ENCODE peak calls at places on chromosomes 1 and 21, in six cellular contexts. B, Y, R, U, F and K are unnamed samples. For H3K9me3 and H3K4me1, the result is how much of the 10 kb centered on the place peaks cover.

GRCh38 chr1:162035241-162035640 is 11.6 kb upstream of the OLFML2B start:
- DNase-seq in B (no peak), Y (no peak), R (no peak), U (no peak), F (no peak), K (no peak)

GRCh38 chr1:27038020-27038419 is 25.4 kb upstream of the TENT5B start:
- DNase-seq in B (no peak), Y (no peak), R (no peak), U (no peak), F (no peak), K (no peak)

GRCh38 chr1:213759359-213760181 is 228.2 kb upstream of the PROX1 start:
- DNase-seq in B (no peak), Y (no peak), R (no peak), U (peak), F (no peak), K (no peak)

GRCh38 chr1:10475510-10475909 is 760 bp downstream of the PEX14 start:
- DNase-seq in B (no peak), Y (no peak), R (no peak), U (peak), F (no peak), K (no peak)

GRCh38 chr1:55589656-55590297 is 374.6 kb upstream of the USP24 start:
- DNase-seq in B (no peak), Y (no peak), R (no peak), U (no peak), F (no peak), K (no peak)

GRCh38 chr1:12473596-12474329 is 144.2 kb downstream of the DHRS3 start:
- DNase-seq in B (no peak), Y (no peak), R (no peak), U (no peak), F (no peak), K (peak)

GRCh38 chr1:154420172-154420571 is 15.0 kb downstream of the IL6R start:
- DNase-seq in B (peak), Y (peak), R (peak), U (peak), F (peak), K (peak)

GRCh38 chr1:174308604-174309003 is 139.2 kb upstream of the GPR52 start:
- DNase-seq in B (no peak), Y (no peak), R (no peak), U (no peak), F (no peak), K (no peak)

GRCh38 chr1:209580577-209580976 is 2.9 kb upstream of the CAMK1G start:
- DNase-seq in B (no peak), Y (no peak), R (no peak), U (no peak), F (no peak), K (no peak)

GRCh38 chr1:107048255-107048654 is 8.2 kb upstream of the PRMT6 start:
- DNase-seq in B (no peak), Y (no peak), R (no peak), U (no peak), F (no peak), K (no peak)

GRCh38 chr21:32572574-32573420 is 12.5 kb downstream of the TCP10L start:
- DNase-seq in B (no peak), Y (no peak), R (no peak), U (peak), F (no peak), K (peak)

GRCh38 chr1:161721738-161722343 is 497 bp downstream of the FCRLB start:
- DNase-seq in B (no peak), Y (no peak), R (no peak), U (no peak), F (peak), K (peak)

GRCh38 chr1:34645919-34646318 is 108.9 kb upstream of the GJB5 start:
- DNase-seq in B (no peak), Y (no peak), R (no peak), U (no peak), F (no peak), K (no peak)

GRCh38 chr1:150073516-150073915 is 5.9 kb downstream of the VPS45 start:
- DNase-seq in B (no peak), Y (no peak), R (no peak), U (no peak), F (no peak), K (no peak)

GRCh38 chr1:88700383-88701013 is 16.4 kb downstream of the PKN2 start:
- DNase-seq in B (no peak), Y (no peak), R (no peak), U (no peak), F (no peak), K (no peak)

GRCh38 chr1:41272601-41273000 is 30.5 kb upstream of the SCMH1 start:
- DNase-seq in B (no peak), Y (no peak), R (no peak), U (no peak), F (no peak), K (no peak)

GRCh38 chr1:237166031-237166430 is 124.0 kb downstream of the RYR2 start:
- DNase-seq in B (no peak), Y (no peak), R (no peak), U (no peak), F (no peak), K (no peak)

GRCh38 chr1:66395202-66396061 is 138.5 kb upstream of the SGIP1 start:
- DNase-seq in B (no peak), Y (no peak), R (no peak), U (no peak), F (no peak), K (no peak)

GRCh38 chr1:39540504-39541031 is 36.0 kb downstream of the PABPC4 start:
- DNase-seq in B (peak), Y (peak), R (peak), U (no peak), F (no peak), K (no peak)

GRCh38 chr1:206703647-206704046 is 18.9 kb downstream of the MAPKAPK2 start:
- DNase-seq in B (no peak), Y (peak), R (no peak), U (no peak), F (no peak), K (no peak)

GRCh38 chr1:27152004-27152828 is 2.7 kb downstream of the SLC9A1 start:
- DNase-seq in B (no peak), Y (no peak), R (no peak), U (no peak), F (no peak), K (no peak)

GRCh38 chr1:64525116-64525686 is 55.3 kb downstream of the CACHD1 start:
- DNase-seq in B (no peak), Y (no peak), R (no peak), U (no peak), F (no peak), K (no peak)

GRCh38 chr1:182598296-182598695 is 5.9 kb downstream of the RGS16 start:
- DNase-seq in B (no peak), Y (no peak), R (no peak), U (no peak), F (no peak), K (no peak)

GRCh38 chr21:31406510-31406909 is 62.4 kb upstream of the TIAM1 start:
- DNase-seq in B (no peak), Y (no peak), R (no peak), U (no peak), F (no peak), K (no peak)

DNA sequence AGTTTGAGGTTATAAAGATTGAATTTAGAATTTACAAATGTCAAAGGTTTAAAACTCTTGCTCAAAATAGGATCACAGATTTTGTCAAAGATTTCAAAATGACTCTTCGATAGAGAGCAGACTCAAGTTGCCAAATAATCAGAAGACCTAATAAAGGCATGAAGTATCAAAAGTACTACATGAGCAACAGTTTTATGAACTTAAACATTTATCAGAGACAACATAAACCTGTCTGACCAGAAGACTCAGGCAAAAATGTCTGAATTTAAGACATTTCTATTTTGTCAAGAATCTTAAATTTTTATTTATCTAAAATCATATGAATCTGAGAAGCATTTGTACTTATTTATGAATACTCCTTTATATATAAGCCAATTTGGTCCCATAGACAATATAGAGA is 330.9 kb downstream of the PTPRU start:
- DNase-seq in B (no peak), Y (no peak), R (no peak), U (no peak), F (no peak), K (no peak)
- H3K9me3 ChIP-seq in B (half or more), Y (under half), R (under half), U (under half), F (under half), K (under half)

GRCh38 chr1:51514733-51515132 is 4.3 kb downstream of the EPS15 start:
- DNase-seq in B (no peak), Y (no peak), R (no peak), U (no peak), F (no peak), K (no peak)
- H3K4me3 ChIP-seq in B (peak), Y (peak), R (peak), U (no peak), F (no peak), K (no peak)

GRCh38 chr1:200458780-200459179 is 48.9 kb upstream of the ZNF281 start:
- DNase-seq in B (no peak), Y (no peak), R (no peak), U (no peak), F (no peak), K (peak)

GRCh38 chr1:200453544-200453905 is 43.7 kb upstream of the ZNF281 start:
- DNase-seq in B (no peak), Y (no peak), R (no peak), U (no peak), F (no peak), K (no peak)

GRCh38 chr1:200452850-200453543 is 43.2 kb upstream of the ZNF281 start:
- DNase-seq in B (no peak), Y (no peak), R (no peak), U (no peak), F (no peak), K (no peak)

GRCh38 chr1:200454425-200454824 is 44.6 kb upstream of the ZNF281 start:
- DNase-seq in B (no peak), Y (no peak), R (no peak), U (no peak), F (no peak), K (no peak)

GRCh38 chr1:200457810-200458209 is 48.0 kb upstream of the ZNF281 start:
- DNase-seq in B (no peak), Y (no peak), R (no peak), U (no peak), F (no peak), K (no peak)
- H3K4me1 ChIP-seq in B (under half), Y (under half), R (under half), U (under half), F (under half), K (under half)

GRCh38 chr1:2857521-2857920 is 56.0 kb upstream of the TTC34 start:
- DNase-seq in B (peak), Y (no peak), R (no peak), U (no peak), F (no peak), K (no peak)
- H3K9me3 ChIP-seq in B (under half), Y (under half), R (under half), U (under half), F (under half), K (under half)